ENCODE peak calls at places on chromosome 17, in four cellular contexts. M is HepG2, B is H1, I is K562. K is an unnamed sample.

GRCh38 chr17:49515196-49515770 is 20.2 kb downstream of the NGFR start:
- DNase-seq in M (peak; percentile 79), B (peak; percentile 70), I (peak; percentile 78), K (peak; percentile 55)

GRCh38 chr17:58710948-58711552 is 18.6 kb downstream of the RAD51C start:
- DNase-seq in M (peak; percentile 56), B (peak; percentile 54), I (peak; percentile 21), K (no peak)

GRCh38 chr17:68142595-68142994 is 105.2 kb upstream of the AMZ2 start:
- DNase-seq in B (no peak), I (no peak), M (no peak), K (no peak)

GRCh38 chr17:37605813-37606505 is 3.3 kb downstream of the SYNRG start:
- DNase-seq in M (no peak), B (no peak), I (no peak), K (no peak)

GRCh38 chr17:36867716-36868115 is 69.6 kb upstream of the LHX1 start:
- DNase-seq in I (no peak), B (no peak), M (no peak), K (no peak)

GRCh38 chr17:6683081-6683684 is 30.0 kb downstream of the SLC13A5 start:
- DNase-seq in M (peak; percentile 85), B (no peak), I (no peak), K (no peak)

GRCh38 chr17:76027159-76027839 is at the start of gene EVPL:
- DNase-seq in B (no peak), I (no peak), M (peak; percentile 79), K (no peak)

GRCh38 chr17:42111901-42112551 is 488 bp downstream of the DHX58 start:
- DNase-seq in M (no peak), B (no peak), I (no peak), K (no peak)

GRCh38 chr17:18992454-18993130 is 12.0 kb downstream of the FAM83G start:
- DNase-seq in I (no peak), B (no peak), M (no peak), K (peak; percentile 38)

GRCh38 chr17:54494731-54495715 is 405.6 kb upstream of the TOM1L1 start:
- DNase-seq in I (no peak), M (no peak), B (no peak), K (no peak)

GRCh38 chr17:33433581-33433980 is 140.5 kb upstream of the ASIC2 start:
- DNase-seq in M (no peak), I (no peak), B (no peak), K (no peak)

GRCh38 chr17:48054238-48055185 is 6.4 kb downstream of the NFE2L1 start:
- DNase-seq in M (no peak), I (peak; percentile 66), B (peak; percentile 89), K (no peak)

GRCh38 chr17:45296003-45296832 is 20.6 kb downstream of the MAP3K14 start:
- DNase-seq in B (no peak), I (no peak), M (no peak), K (no peak)

GRCh38 chr17:2390199-2390880 is 10.5 kb downstream of the MNT start:
- DNase-seq in M (no peak), B (no peak), I (no peak), K (no peak)

GRCh38 chr17:82095777-82096708 is 2.0 kb downstream of the FASN start:
- DNase-seq in I (no peak), M (no peak), B (no peak), K (no peak)

GRCh38 chr17:27473748-27474609 is 17.7 kb downstream of the KSR1 start:
- DNase-seq in B (no peak), I (peak; percentile 75), M (no peak), K (peak; percentile 97)

GRCh38 chr17:76497979-76498885 is 3.0 kb downstream of the RHBDF2 start:
- DNase-seq in I (no peak), B (peak; percentile 59), M (peak; percentile 55), K (no peak)

GRCh38 chr17:38920374-38921291 is 4.8 kb upstream of the LASP1NB start:
- DNase-seq in I (no peak), M (no peak), B (no peak), K (no peak)

DNA sequence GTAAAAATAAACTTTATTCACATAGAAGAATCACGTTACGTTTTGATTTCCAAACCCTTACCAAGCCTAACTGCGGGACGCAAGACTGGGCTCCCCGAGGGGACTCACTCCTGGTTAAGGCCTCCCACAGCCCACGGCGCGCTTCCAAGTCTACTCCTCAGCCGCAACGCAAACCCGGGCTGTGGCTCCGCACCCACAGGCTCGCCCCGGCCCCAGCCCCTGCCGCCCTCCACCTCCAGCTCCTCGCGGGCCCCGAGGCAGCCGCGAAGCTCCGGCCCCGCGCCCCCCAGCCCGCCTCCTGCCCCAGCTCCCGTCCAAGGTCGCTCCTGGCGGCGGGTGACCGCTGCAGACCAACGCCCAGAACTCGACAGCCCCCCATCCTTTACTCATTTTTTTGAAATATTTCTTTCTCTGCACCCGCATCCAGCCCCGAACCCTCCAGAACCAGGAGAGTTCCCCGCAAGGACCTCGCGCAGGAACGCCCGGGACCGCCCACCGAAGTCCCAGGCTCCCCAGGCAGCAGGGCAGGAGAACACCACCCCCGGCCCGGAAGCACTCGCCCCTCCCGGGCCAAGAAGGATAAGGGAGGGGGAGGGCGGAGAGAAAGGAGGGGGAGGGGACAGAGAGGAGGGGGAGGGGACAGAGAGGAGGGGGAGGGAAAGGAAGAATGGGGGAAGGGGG is 918 bp downstream of the USP22 start:
- DNase-seq in M (peak; percentile 71), I (peak; percentile 74), B (peak; percentile 79), K (no peak)
- TF ChIP-seq BRCA1 in M (no peak), I (no peak), B (no peak), K (no peak)

GRCh38 chr17:79144090-79144610 is 69.5 kb downstream of the ENGASE start:
- DNase-seq in I (no peak), M (no peak), B (no peak), K (no peak)
- TF ChIP-seq BRCA1 in I (no peak), M (no peak), B (no peak), K (no peak)

GRCh38 chr17:51860934-51861561 is 297.5 kb downstream of the CA10 start:
- DNase-seq in B (peak; percentile 81), M (peak; percentile 44), I (peak; percentile 32), K (no peak)
- TF ChIP-seq BRCA1 in B (no peak), M (no peak), I (no peak), K (no peak)

DNA sequence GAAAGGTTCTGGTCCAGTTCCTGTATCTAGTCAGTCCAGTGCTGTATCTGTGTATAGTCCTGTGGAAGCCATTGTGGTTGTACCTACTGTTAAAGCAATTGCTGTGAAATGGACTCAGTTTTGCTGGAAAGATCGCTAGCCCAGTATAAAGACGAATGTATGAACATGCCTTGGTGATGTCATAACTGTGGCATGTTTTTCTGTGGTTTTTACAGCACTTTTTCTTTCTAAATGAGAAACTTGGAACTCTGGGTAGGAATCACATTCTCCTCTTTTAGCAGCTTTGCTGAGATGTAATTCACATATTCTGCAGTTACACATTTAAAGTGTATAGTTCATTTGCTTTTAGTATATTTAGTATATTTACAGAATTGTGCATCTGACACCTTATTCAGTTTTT is 58.1 kb downstream of the MAP2K4 start:
- DNase-seq in B (no peak), I (no peak), M (no peak), K (no peak)
- TF ChIP-seq BRCA1 in B (no peak), I (no peak), M (no peak), K (no peak)

DNA sequence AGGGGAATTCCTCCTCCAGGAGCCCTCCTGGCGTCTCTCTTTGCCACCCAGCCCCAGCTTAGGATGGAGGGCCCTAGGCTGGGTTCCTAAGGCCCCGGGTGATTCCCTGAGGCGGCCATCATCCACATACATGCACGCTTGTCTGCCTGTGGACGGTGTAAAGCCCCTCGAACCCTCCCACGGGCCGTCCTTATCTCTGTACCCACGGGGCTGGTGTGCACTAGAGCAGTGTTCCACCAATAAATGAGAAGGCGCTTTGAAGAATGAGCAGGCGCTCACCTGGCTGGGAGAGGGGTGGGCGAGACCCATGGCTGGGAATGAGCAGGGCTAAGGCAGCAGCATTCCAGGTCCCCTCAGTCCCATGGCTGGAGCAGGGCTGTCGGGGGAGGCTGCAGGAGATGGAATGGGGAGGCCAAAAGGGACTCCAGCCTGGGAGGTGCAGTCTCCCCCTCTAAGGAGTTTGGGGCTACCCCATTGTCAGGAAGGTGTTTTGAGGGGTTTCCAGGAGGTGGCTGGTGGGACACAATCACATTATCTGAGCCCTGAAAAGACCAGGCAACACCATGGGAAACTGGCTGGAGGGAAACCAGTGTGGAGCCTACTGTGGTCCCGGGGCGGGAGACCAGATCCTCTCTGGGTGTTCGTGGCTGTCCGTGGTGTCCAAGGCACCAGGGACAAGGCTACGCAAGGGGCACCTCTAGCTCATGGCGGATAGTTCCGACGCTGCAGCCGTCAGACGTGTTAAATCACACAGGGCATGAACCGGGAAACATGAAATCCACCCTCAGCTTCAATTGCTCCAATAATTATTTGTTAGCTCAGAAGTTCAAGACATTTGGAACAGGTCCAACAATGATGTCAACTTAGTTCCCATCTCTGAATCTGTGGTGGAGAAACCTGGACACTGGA is 87.5 kb upstream of the DNAH17 start:
- DNase-seq in B (no peak), M (peak; percentile 71), I (no peak), K (no peak)
- TF ChIP-seq BRCA1 in B (no peak), M (no peak), I (no peak), K (no peak)

GRCh38 chr17:64004218-64004770 is 6.1 kb downstream of the PRR29 start:
- DNase-seq in I (peak; percentile 4), M (no peak), B (peak; percentile 29), K (no peak)
- TF ChIP-seq BRCA1 in I (no peak), M (no peak), B (no peak), K (no peak)

K was measured in GM12878.